ENCODE peak calls at places on chromosome 10, in five cellular contexts. T, H, X, W and A are unnamed samples.

GRCh38 chr10:33412261-33413092 is 78.0 kb upstream of the NRP1 start:
- DNase-seq in H (no peak), W (no peak), T (peak), X (peak), A (no peak)

GRCh38 chr10:12916587-12916986 is 84.9 kb downstream of the CCDC3 start:
- DNase-seq in X (no peak), W (no peak), H (no peak), T (no peak), A (no peak)

GRCh38 chr10:12264204-12264908 is 68.4 kb downstream of the CDC123 start:
- DNase-seq in T (peak), X (peak), W (peak), H (peak), A (peak)

GRCh38 chr10:100004805-100005510 is 4.8 kb downstream of the DNMBP start:
- DNase-seq in X (no peak), T (no peak), H (no peak), W (no peak), A (no peak)

GRCh38 chr10:37701781-37702493 is 155.5 kb downstream of the ZNF248 start:
- DNase-seq in T (no peak), W (no peak), X (no peak), H (no peak), A (no peak)

GRCh38 chr10:89979726-89980125 is 278.3 kb downstream of the KIF20B start:
- DNase-seq in W (no peak), H (no peak), T (no peak), X (no peak), A (no peak)

GRCh38 chr10:51314079-51314835 is 240.0 kb downstream of the PRKG1 start:
- DNase-seq in W (no peak), T (no peak), H (no peak), X (no peak), A (no peak)

GRCh38 chr10:59970396-59971368 is 64.3 kb upstream of the CCDC6 start:
- DNase-seq in T (no peak), W (no peak), X (no peak), H (no peak), A (peak)

GRCh38 chr10:43846187-43846680 is 197.6 kb upstream of the ZNF32 start:
- DNase-seq in W (peak), T (no peak), X (peak), H (peak), A (no peak)

GRCh38 chr10:101686133-101686925 is 8.6 kb downstream of the FBXW4 start:
- DNase-seq in X (no peak), H (no peak), W (no peak), T (no peak), A (no peak)

GRCh38 chr10:84587789-84588188 is 259.4 kb downstream of the CCSER2 start:
- DNase-seq in H (no peak), W (no peak), T (no peak), X (no peak), A (no peak)

GRCh38 chr10:15462253-15462885 is 91.3 kb upstream of the FAM171A1 start:
- DNase-seq in X (no peak), W (no peak), T (no peak), H (no peak), A (no peak)

GRCh38 chr10:73771722-73772279 is 10.0 kb upstream of the CHCHD1 start:
- DNase-seq in T (peak), H (peak), W (peak), X (no peak), A (peak)

GRCh38 chr10:24453404-24453830 is 244.5 kb downstream of the KIAA1217 start:
- DNase-seq in H (no peak), T (no peak), W (no peak), X (no peak), A (no peak)

GRCh38 chr10:70558871-70559810 is 43.4 kb downstream of the PRF1 start:
- DNase-seq in W (peak), T (peak), H (peak), X (no peak), A (peak)

GRCh38 chr10:63206997-63207952 is 74.1 kb downstream of the NRBF2 start:
- DNase-seq in X (peak), H (no peak), W (peak), T (no peak), A (no peak)

GRCh38 chr10:52645435-52645776 is 127.2 kb downstream of the MBL2 start:
- DNase-seq in H (no peak), X (no peak), T (no peak), W (no peak), A (no peak)

GRCh38 chr10:123459371-123460224 is 206.6 kb upstream of the GPR26 start:
- DNase-seq in X (no peak), T (no peak), W (no peak), H (no peak), A (peak)

GRCh38 chr10:127449491-127449890 is 99.6 kb upstream of the NPS start:
- DNase-seq in H (no peak), T (no peak), W (no peak), X (no peak), A (no peak)

GRCh38 chr10:17206210-17206709 is 4.8 kb upstream of the TRDMT1 start:
- DNase-seq in T (no peak), W (peak), H (no peak), X (peak), A (no peak)

GRCh38 chr10:31700222-31700621 is 228.4 kb downstream of the ARHGAP12 start:
- DNase-seq in H (no peak), T (no peak), W (no peak), X (no peak), A (no peak)

GRCh38 chr10:44725404-44725803 is 185.7 kb upstream of the TMEM72 start:
- DNase-seq in T (no peak), X (peak), H (no peak), W (no peak), A (no peak)

GRCh38 chr10:132223156-132223590 is 36.4 kb downstream of the DPYSL4 start:
- DNase-seq in W (peak), T (peak), H (peak), X (peak), A (peak)